ENCODE peak calls at places on chromosomes 1 and 21, in seven cellular contexts. X, Q, E, N, Y, H and L are unnamed samples.
A peak's percentile ranks its signal among the peaks of the same experiment; 100 is the strongest.

GRCh38 chr21:16058896-16059295 is 329.1 kb downstream of the USP25 start:
- DNase-seq in X (no peak), Q (no peak), E (no peak), N (no peak), Y (no peak), H (no peak), L (no peak)

GRCh38 chr1:78722521-78722920 is 72.9 kb downstream of the IFI44 start:
- DNase-seq in X (no peak), Q (no peak), E (no peak), N (no peak), Y (no peak), H (no peak), L (no peak)

GRCh38 chr1:209641216-209642181 is 10.7 kb downstream of the LAMB3 start:
- DNase-seq in X (peak; percentile 82), Q (no peak), E (peak; percentile 73), N (no peak), Y (no peak), H (peak; percentile 84), L (peak; percentile 67)

GRCh38 chr1:244445320-244446181 is 6.2 kb downstream of the ADSS2 start:
- DNase-seq in X (no peak), Q (no peak), E (no peak), N (no peak), Y (no peak), H (no peak), L (no peak)

GRCh38 chr1:77824083-77824482 is 44.6 kb downstream of the MIGA1 start:
- DNase-seq in X (no peak), Q (no peak), E (no peak), N (no peak), Y (no peak), H (no peak), L (no peak)

GRCh38 chr1:224458296-224458695 is 23.7 kb upstream of the WDR26 start:
- DNase-seq in X (no peak), Q (no peak), E (no peak), N (no peak), Y (no peak), H (no peak), L (no peak)

GRCh38 chr1:20413136-20413790 is 72.7 kb downstream of the CAMK2N1 start:
- DNase-seq in X (no peak), Q (no peak), E (no peak), N (no peak), Y (no peak), H (no peak), L (no peak)

GRCh38 chr1:147208619-147209018 is 16.5 kb downstream of the FMO5 start:
- DNase-seq in X (no peak), Q (no peak), E (no peak), N (no peak), Y (no peak), H (no peak), L (no peak)

GRCh38 chr21:32096411-32096810 is 182.4 kb downstream of the MIS18A start:
- DNase-seq in X (no peak), Q (peak; percentile 10), E (no peak), N (no peak), Y (peak; percentile 26), H (no peak), L (no peak)

GRCh38 chr1:230883964-230884363 is 15.6 kb upstream of the C1orf198 start:
- DNase-seq in X (no peak), Q (no peak), E (no peak), N (no peak), Y (no peak), H (peak; percentile 46), L (no peak)

GRCh38 chr1:114150016-114150415 is 3.7 kb downstream of the SYT6 start:
- DNase-seq in X (no peak), Q (no peak), E (no peak), N (no peak), Y (no peak), H (no peak), L (no peak)

GRCh38 chr1:220093361-220094015 is 444 bp upstream of the IARS2 start:
- DNase-seq in X (no peak), Q (no peak), E (no peak), N (no peak), Y (no peak), H (no peak), L (no peak)

GRCh38 chr1:8677782-8678181 is 139.7 kb downstream of the RERE start:
- DNase-seq in X (no peak), Q (no peak), E (no peak), N (no peak), Y (no peak), H (no peak), L (no peak)

GRCh38 chr1:65431111-65431705 is 10.7 kb downstream of the LEPR start:
- DNase-seq in X (no peak), Q (no peak), E (no peak), N (no peak), Y (no peak), H (no peak), L (no peak)

GRCh38 chr1:78797108-78797781 is 147.6 kb downstream of the IFI44 start:
- DNase-seq in X (no peak), Q (no peak), E (no peak), N (no peak), Y (no peak), H (no peak), L (no peak)

GRCh38 chr1:24149854-24150227 is 6.9 kb upstream of the IL22RA1 start:
- DNase-seq in X (no peak), Q (peak; percentile 76), E (no peak), N (no peak), Y (no peak), H (no peak), L (no peak)

GRCh38 chr1:61237659-61238370 is 155.5 kb downstream of the NFIA start:
- DNase-seq in X (no peak), Q (no peak), E (no peak), N (no peak), Y (no peak), H (no peak), L (no peak)

GRCh38 chr1:111832521-111833155 is 76.9 kb downstream of the DDX20 start:
- DNase-seq in X (no peak), Q (no peak), E (no peak), N (no peak), Y (no peak), H (no peak), L (no peak)

GRCh38 chr1:200367841-200368534 is 41.8 kb downstream of the ZNF281 start:
- DNase-seq in X (no peak), Q (no peak), E (no peak), N (no peak), Y (no peak), H (no peak), L (no peak)

GRCh38 chr1:67942269-67942668 is 108.2 kb downstream of the DIRAS3 start:
- DNase-seq in X (no peak), Q (no peak), E (no peak), N (no peak), Y (no peak), H (no peak), L (no peak)

GRCh38 chr1:86119214-86119764 is 37.3 kb downstream of the COL24A1 start:
- DNase-seq in X (no peak), Q (no peak), E (no peak), N (no peak), Y (no peak), H (no peak), L (no peak)

GRCh38 chr21:42685036-42685435 is 31.6 kb downstream of the PDE9A start:
- DNase-seq in X (peak; percentile 47), Q (no peak), E (no peak), N (no peak), Y (no peak), H (no peak), L (no peak)

GRCh38 chr1:110554871-110555801 is 36.2 kb upstream of the KCNA10 start:
- DNase-seq in X (peak; percentile 65), Q (peak; percentile 23), E (peak; percentile 60), N (peak; percentile 46), Y (peak; percentile 56), H (peak; percentile 18), L (peak; percentile 43)

GRCh38 chr1:56301791-56302190 is 277.6 kb downstream of the PLPP3 start:
- DNase-seq in X (no peak), Q (no peak), E (no peak), N (no peak), Y (no peak), H (no peak), L (no peak)

GRCh38 chr1:85445906-85446305 is 19.1 kb downstream of the DDAH1 start:
- DNase-seq in X (no peak), Q (no peak), E (no peak), N (no peak), Y (no peak), H (no peak), L (no peak)

GRCh38 chr1:166978795-166979194 is 3.5 kb upstream of the ILDR2 start:
- DNase-seq in X (no peak), Q (no peak), E (no peak), N (no peak), Y (no peak), H (no peak), L (no peak)

GRCh38 chr1:4021153-4021894 is 121.3 kb upstream of the C1orf174 start:
- DNase-seq in X (no peak), Q (no peak), E (no peak), N (no peak), Y (no peak), H (no peak), L (no peak)
- H3K9me3 ChIP-seq in X (no peaks in the 10 kb centered on the region), Q (no peaks in the 10 kb centered on the region), E (no peaks in the 10 kb centered on the region), N (no peaks in the 10 kb centered on the region), Y (no peaks in the 10 kb centered on the region), H (no peaks in the 10 kb centered on the region), L (no peaks in the 10 kb centered on the region)

GRCh38 chr21:44818636-44819011 is 762 bp upstream of the SUMO3 start:
- DNase-seq in X (no peak), Q (no peak), E (peak; percentile 52), N (no peak), Y (no peak), H (no peak), L (no peak)
- H3K9me3 ChIP-seq in X (no peaks in the 10 kb centered on the region), Q (peaks cover 32% of the 10 kb centered on the region), E (no peaks in the 10 kb centered on the region), N (peaks cover 5% of the 10 kb centered on the region), Y (peaks cover 30% of the 10 kb centered on the region), H (no peaks in the 10 kb centered on the region), L (peaks cover 5% of the 10 kb centered on the region)

DNA sequence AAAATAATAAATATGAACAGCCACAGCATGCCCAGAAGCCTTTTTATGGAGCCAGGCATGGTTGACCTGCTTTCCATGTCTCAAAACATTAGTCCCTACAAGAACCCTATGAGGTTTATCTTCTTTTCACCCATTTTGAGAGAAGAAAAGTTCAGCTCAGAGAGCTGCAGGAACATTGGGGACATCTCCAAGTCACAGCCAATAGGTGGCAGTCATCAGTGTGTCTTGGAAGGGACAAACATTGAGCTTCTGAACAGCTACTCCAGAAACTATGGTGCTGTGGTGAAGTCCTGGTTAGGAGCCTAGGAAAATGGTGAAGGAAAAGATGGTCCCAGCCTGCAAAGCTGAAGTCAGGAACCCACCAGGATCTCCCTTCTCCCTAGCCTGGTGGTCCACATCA is 73.6 kb downstream of the JMJD4 start:
- DNase-seq in X (no peak), Q (no peak), E (no peak), N (no peak), Y (no peak), H (no peak), L (no peak)
- H3K9me3 ChIP-seq in X (no peaks in the 10 kb centered on the region), Q (peaks cover 92% of the 10 kb centered on the region), E (peaks cover 14% of the 10 kb centered on the region), N (peaks cover 74% of the 10 kb centered on the region), Y (peaks cover 92% of the 10 kb centered on the region), H (no peaks in the 10 kb centered on the region), L (peaks cover 65% of the 10 kb centered on the region)

DNA sequence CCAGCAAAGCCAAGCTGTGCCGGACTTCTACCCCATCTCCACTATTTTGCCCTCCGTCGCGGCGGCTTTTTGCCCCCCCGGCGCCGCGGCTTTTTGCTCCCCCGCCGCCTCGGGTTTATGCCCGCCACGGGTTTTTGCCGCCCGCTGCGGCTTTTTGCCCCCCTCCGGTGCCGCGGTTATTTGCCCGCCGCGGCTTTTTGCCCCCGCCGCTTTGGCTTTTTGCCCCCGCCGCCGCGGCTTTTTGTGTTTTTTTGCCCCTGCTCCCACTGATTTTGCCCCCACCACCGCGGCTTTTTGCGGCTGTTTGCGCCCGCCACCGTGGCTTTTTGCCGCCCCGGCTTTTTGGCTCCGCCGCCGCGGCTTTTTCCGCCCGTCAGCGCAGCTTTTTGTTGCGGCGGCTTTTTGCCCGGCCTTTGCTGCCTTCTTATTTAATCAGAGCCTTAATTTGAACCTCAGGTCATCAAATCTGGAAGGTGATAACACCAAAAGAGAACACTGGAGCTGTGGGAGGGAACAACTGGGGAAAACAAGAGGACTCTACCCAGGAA is 106.0 kb downstream of the TPTE start:
- DNase-seq in X (no peak), Q (no peak), E (no peak), N (no peak), Y (no peak), H (no peak), L (no peak)
- H3K9me3 ChIP-seq in X (peaks cover 6% of the 10 kb centered on the region), Q (no peaks in the 10 kb centered on the region), E (no peaks in the 10 kb centered on the region), N (no peaks in the 10 kb centered on the region), Y (no peaks in the 10 kb centered on the region), H (peaks cover 1% of the 10 kb centered on the region), L (no peaks in the 10 kb centered on the region)